ENCODE peak calls at places on chromosomes 3 and 15, in six cellular contexts. P is neural progenitor cell; A is KBM-7; U is activated naive CD8-positive, alpha-beta T cell treated with anti-CD3 and anti-CD28 coated beads for 36 hours; R is SW480; N is HT-29. F is an unnamed sample.

GRCh38 chr3:19576343-19576742 is 357.7 kb downstream of the EFHB start:
- DNase-seq in N (no peak), A (no peak), U (no peak), R (peak), P (no peak), F (no peak)

GRCh38 chr15:94070341-94071275 is 160.8 kb upstream of the MCTP2 start:
- DNase-seq in N (peak), P (peak), U (no peak), R (peak), A (no peak), F (peak)

GRCh38 chr15:78437107-78437761 is 782 bp upstream of the IREB2 start:
- DNase-seq in P (peak), R (peak), N (no peak), U (no peak), A (no peak), F (no peak)

GRCh38 chr3:119388577-119388976 is 74.8 kb downstream of the TMEM39A start:
- DNase-seq in P (no peak), U (no peak), A (no peak), R (no peak), N (no peak), F (no peak)

GRCh38 chr15:71273731-71274447 is 158.6 kb downstream of the THSD4 start:
- DNase-seq in N (no peak), R (no peak), U (no peak), P (no peak), A (no peak), F (no peak)

GRCh38 chr3:129560931-129561594 is 18.1 kb downstream of the H1-8 start:
- DNase-seq in U (no peak), P (no peak), N (no peak), A (no peak), R (no peak), F (peak)

GRCh38 chr15:68380456-68380855 is 51.5 kb downstream of the ITGA11 start:
- DNase-seq in R (no peak), P (no peak), A (no peak), N (no peak), U (no peak), F (no peak)

GRCh38 chr15:40762919-40763800 is 708 bp upstream of the GCHFR start:
- DNase-seq in P (peak), U (peak), A (peak), N (peak), R (peak), F (peak)

GRCh38 chr3:118525096-118525495 is 509.6 kb downstream of the IGSF11 start:
- DNase-seq in P (no peak), N (no peak), U (no peak), A (no peak), R (no peak), F (no peak)

GRCh38 chr15:48313216-48313615 is 18.0 kb upstream of the DUT start:
- DNase-seq in U (no peak), P (no peak), N (no peak), R (no peak), A (no peak), F (no peak)

GRCh38 chr3:186953011-186953487 is 22.7 kb downstream of the ST6GAL1 start:
- DNase-seq in R (no peak), N (no peak), P (no peak), A (peak), U (no peak), F (peak)

GRCh38 chr3:15265655-15266509 is 59.8 kb downstream of the CAPN7 start:
- DNase-seq in N (no peak), U (no peak), R (no peak), A (no peak), P (no peak), F (no peak)

GRCh38 chr15:84798436-84798946 is 18.7 kb upstream of the ALPK3 start:
- DNase-seq in R (no peak), A (no peak), P (no peak), N (no peak), U (no peak), F (no peak)

GRCh38 chr3:98612587-98612986 is 19.2 kb upstream of the CPOX start:
- DNase-seq in U (no peak), N (peak), R (no peak), A (no peak), P (no peak), F (no peak)

GRCh38 chr15:79769081-79769481 is 127.7 kb downstream of the MTHFS start:
- DNase-seq in A (peak), U (no peak), R (no peak), N (peak), P (no peak), F (peak)

GRCh38 chr3:186991470-186991869 is 61.1 kb downstream of the ST6GAL1 start:
- DNase-seq in P (no peak), U (no peak), R (peak), A (no peak), N (no peak), F (no peak)

GRCh38 chr3:140917769-140918168 is 23.9 kb upstream of the SLC25A36 start:
- DNase-seq in R (no peak), N (no peak), U (no peak), A (no peak), P (no peak), F (no peak)

GRCh38 chr15:91407237-91407889 is 307.3 kb downstream of the SV2B start:
- DNase-seq in A (no peak), P (no peak), N (peak), R (peak), U (no peak), F (peak)

F was measured in fibroblast of villous mesenchyme.